ENCODE peak calls at places on chromosomes 13 and 19, in six cellular contexts. A is prostate gland; M is heart right ventricle; E is head of caudate nucleus; J is amniotic stem cell; W is activated CD4-positive, alpha-beta T cell treated with anti-CD3 and anti-CD28 coated beads, Interleukin-2, amount 10 ng/mL, durations not matched to agents 7 days and 5 days. Y is an unnamed sample.

GRCh38 chr13:25766576-25766975 is 285.2 kb downstream of the SHISA2 start:
- DNase-seq in A (no peak), M (no peak), E (no peak), J (no peak), W (no peak), Y (no peak)

GRCh38 chr13:112740502-112741131 is 50.8 kb downstream of the ATP11A start:
- DNase-seq in A (no peak), M (peak; percentile 89), E (no peak), J (peak; percentile 65), W (no peak), Y (no peak)

GRCh38 chr13:112443191-112444000 is 67.2 kb downstream of the SPACA7 start:
- DNase-seq in A (no peak), M (no peak), E (peak; percentile 27), J (no peak), W (no peak), Y (no peak)

GRCh38 chr19:50214699-50215543 is 11.5 kb downstream of the MYH14 start:
- DNase-seq in A (peak; percentile 92), M (no peak), E (no peak), J (no peak), W (no peak), Y (no peak)

GRCh38 chr19:8240274-8241229 is 31.4 kb downstream of the CERS4 start:
- DNase-seq in A (peak; percentile 84), M (peak; percentile 91), E (peak; percentile 78), J (peak; percentile 45), W (peak; percentile 33), Y (peak; percentile 37)

GRCh38 chr13:97214921-97215320 is 7.2 kb upstream of the MBNL2 start:
- DNase-seq in A (no peak), M (no peak), E (no peak), J (no peak), W (no peak), Y (no peak)

GRCh38 chr19:41944336-41944735 is 14.8 kb downstream of the RABAC1 start:
- DNase-seq in A (no peak), M (no peak), E (no peak), J (no peak), W (no peak), Y (no peak)

GRCh38 chr13:110333837-110334236 is 26.8 kb downstream of the COL4A2 start:
- DNase-seq in A (no peak), M (no peak), E (no peak), J (no peak), W (no peak), Y (no peak)

GRCh38 chr19:7917292-7918061 is 2.7 kb upstream of the SNAPC2 start:
- DNase-seq in A (no peak), M (no peak), E (no peak), J (peak; percentile 34), W (peak; percentile 51), Y (no peak)

GRCh38 chr13:108915634-108916497 is 286.5 kb downstream of the MYO16 start:
- DNase-seq in A (peak; percentile 49), M (peak; percentile 82), E (peak; percentile 68), J (peak; percentile 86), W (peak; percentile 79), Y (no peak)

GRCh38 chr13:84997858-84998257 is 801.4 kb downstream of the SLITRK6 start:
- DNase-seq in A (no peak), M (no peak), E (no peak), J (no peak), W (no peak), Y (no peak)

GRCh38 chr19:42427313-42427712 is at the start of gene LIPE:
- DNase-seq in A (no peak), M (no peak), E (peak; percentile 87), J (no peak), W (no peak), Y (no peak)

GRCh38 chr13:20825476-20825875 is 51.7 kb upstream of the EEF1AKMT1 start:
- DNase-seq in A (no peak), M (no peak), E (no peak), J (no peak), W (no peak), Y (peak; percentile 12)

GRCh38 chr19:7074705-7075282 is 5.3 kb downstream of the ZNF557 start:
- DNase-seq in A (no peak), M (no peak), E (no peak), J (no peak), W (peak; percentile 2), Y (no peak)

GRCh38 chr19:32387701-32388392 is 17.7 kb upstream of the DPY19L3 start:
- DNase-seq in A (peak; percentile 45), M (no peak), E (peak; percentile 46), J (no peak), W (no peak), Y (no peak)

GRCh38 chr19:318509-318774 is 26.2 kb downstream of the MIER2 start:
- DNase-seq in A (no peak), M (no peak), E (no peak), J (no peak), W (no peak), Y (no peak)

GRCh38 chr13:76292726-76293125 is 593.5 kb downstream of the KCTD12 start:
- DNase-seq in A (no peak), M (no peak), E (no peak), J (no peak), W (no peak), Y (no peak)

GRCh38 chr13:111005808-111006494 is 91.1 kb upstream of the ANKRD10 start:
- DNase-seq in A (peak; percentile 31), M (peak; percentile 71), E (no peak), J (no peak), W (no peak), Y (no peak)

GRCh38 chr13:40388617-40389016 is 277.8 kb downstream of the FOXO1 start:
- DNase-seq in A (no peak), M (no peak), E (no peak), J (no peak), W (peak; percentile 91), Y (no peak)

GRCh38 chr13:58953638-58954037 is 1210.1 kb downstream of the DIAPH3 start:
- DNase-seq in A (no peak), M (no peak), E (no peak), J (no peak), W (no peak), Y (no peak)

GRCh38 chr19:12715102-12715501 is 8.6 kb downstream of the TNPO2 start:
- DNase-seq in A (no peak), M (no peak), E (no peak), J (no peak), W (no peak), Y (no peak)

GRCh38 chr19:31745731-31746130 is 396.5 kb upstream of the TSHZ3 start:
- DNase-seq in A (no peak), M (no peak), E (no peak), J (no peak), W (no peak), Y (no peak)

GRCh38 chr13:28478127-28478526 is 16.8 kb downstream of the FLT1 start:
- DNase-seq in A (no peak), M (no peak), E (no peak), J (peak; percentile 27), W (no peak), Y (no peak)

GRCh38 chr13:49836516-49836915 is 44.0 kb upstream of the KPNA3 start:
- DNase-seq in A (no peak), M (no peak), E (no peak), J (no peak), W (no peak), Y (no peak)

GRCh38 chr13:50468849-50469669 is 374.4 kb downstream of the DLEU7 start:
- DNase-seq in A (no peak), M (no peak), E (no peak), J (no peak), W (no peak), Y (no peak)

GRCh38 chr13:60448907-60449510 is 52.0 kb downstream of the TDRD3 start:
- DNase-seq in A (no peak), M (peak; percentile 24), E (peak; percentile 52), J (no peak), W (peak; percentile 39), Y (no peak)

GRCh38 chr19:42197375-42197817 is 20.1 kb downstream of the DEDD2 start:
- DNase-seq in A (no peak), M (no peak), E (no peak), J (no peak), W (peak; percentile 43), Y (no peak)

GRCh38 chr13:30355405-30355741 is 48.0 kb upstream of the KATNAL1 start:
- DNase-seq in A (no peak), M (no peak), E (no peak), J (no peak), W (no peak), Y (no peak)

GRCh38 chr13:66700336-66700735 is 529.8 kb downstream of the PCDH9 start:
- DNase-seq in A (no peak), M (no peak), E (no peak), J (no peak), W (no peak), Y (no peak)

GRCh38 chr13:107765724-107766436 is 449.5 kb downstream of the LIG4 start:
- DNase-seq in A (no peak), M (no peak), E (no peak), J (no peak), W (no peak), Y (no peak)

GRCh38 chr19:6802336-6803035 is 30.0 kb downstream of the VAV1 start:
- DNase-seq in A (no peak), M (peak; percentile 29), E (peak; percentile 18), J (no peak), W (peak; percentile 63), Y (no peak)

GRCh38 chr13:51687928-51688714 is 103.9 kb downstream of the WDFY2 start:
- DNase-seq in A (no peak), M (no peak), E (no peak), J (no peak), W (no peak), Y (no peak)